ENCODE peak calls at places on chromosome 2, in seven cellular contexts. One of them, this sample, is unnamed.

GRCh38 chr2:207619764-207620203 is 5.4 kb downstream of the METTL21A start:
- DNase-seq in epithelial cell of esophagus: no peak
- DNase-seq in CD4-positive, alpha-beta T cell: no peak
- DNase-seq in activated T-helper 9 cell treated with anti-CD3 and anti-CD28 coated beads, Interleukin-2, amount 50 U/mL, for 16 hours: no peak
- DNase-seq in neuronal stem cell: no peak
- DNase-seq in CD8-positive, alpha-beta memory T cell: peak
- DNase-seq in thyroid gland: no peak
- DNase-seq in this sample: no peak

GRCh38 chr2:56671973-56672569 is 488.3 kb downstream of the CCDC85A start:
- DNase-seq in epithelial cell of esophagus: peak
- DNase-seq in CD4-positive, alpha-beta T cell: no peak
- DNase-seq in activated T-helper 9 cell treated with anti-CD3 and anti-CD28 coated beads, Interleukin-2, amount 50 U/mL, for 16 hours: no peak
- DNase-seq in neuronal stem cell: no peak
- DNase-seq in CD8-positive, alpha-beta memory T cell: no peak
- DNase-seq in thyroid gland: no peak
- DNase-seq in this sample: no peak

GRCh38 chr2:226985227-226985946 is 149.5 kb downstream of the RHBDD1 start:
- DNase-seq in epithelial cell of esophagus: peak
- DNase-seq in CD4-positive, alpha-beta T cell: no peak
- DNase-seq in activated T-helper 9 cell treated with anti-CD3 and anti-CD28 coated beads, Interleukin-2, amount 50 U/mL, for 16 hours: no peak
- DNase-seq in neuronal stem cell: peak
- DNase-seq in CD8-positive, alpha-beta memory T cell: peak
- DNase-seq in thyroid gland: peak
- DNase-seq in this sample: peak

GRCh38 chr2:217887841-217888665 is 114.7 kb downstream of the TNS1 start:
- DNase-seq in epithelial cell of esophagus: no peak
- DNase-seq in CD4-positive, alpha-beta T cell: no peak
- DNase-seq in activated T-helper 9 cell treated with anti-CD3 and anti-CD28 coated beads, Interleukin-2, amount 50 U/mL, for 16 hours: no peak
- DNase-seq in neuronal stem cell: no peak
- DNase-seq in CD8-positive, alpha-beta memory T cell: no peak
- DNase-seq in thyroid gland: no peak
- DNase-seq in this sample: no peak

GRCh38 chr2:176115883-176116813 is at the start of gene HOXD10:
- DNase-seq in epithelial cell of esophagus: no peak
- DNase-seq in CD4-positive, alpha-beta T cell: no peak
- DNase-seq in activated T-helper 9 cell treated with anti-CD3 and anti-CD28 coated beads, Interleukin-2, amount 50 U/mL, for 16 hours: no peak
- DNase-seq in neuronal stem cell: no peak
- DNase-seq in CD8-positive, alpha-beta memory T cell: no peak
- DNase-seq in thyroid gland: no peak
- DNase-seq in this sample: no peak

GRCh38 chr2:98505311-98505808 is 60.7 kb downstream of the INPP4A start:
- DNase-seq in epithelial cell of esophagus: no peak
- DNase-seq in CD4-positive, alpha-beta T cell: no peak
- DNase-seq in activated T-helper 9 cell treated with anti-CD3 and anti-CD28 coated beads, Interleukin-2, amount 50 U/mL, for 16 hours: no peak
- DNase-seq in neuronal stem cell: no peak
- DNase-seq in CD8-positive, alpha-beta memory T cell: no peak
- DNase-seq in thyroid gland: no peak
- DNase-seq in this sample: no peak

GRCh38 chr2:11938196-11938595 is 191.8 kb downstream of the LPIN1 start:
- DNase-seq in epithelial cell of esophagus: peak
- DNase-seq in CD4-positive, alpha-beta T cell: no peak
- DNase-seq in activated T-helper 9 cell treated with anti-CD3 and anti-CD28 coated beads, Interleukin-2, amount 50 U/mL, for 16 hours: no peak
- DNase-seq in neuronal stem cell: no peak
- DNase-seq in CD8-positive, alpha-beta memory T cell: no peak
- DNase-seq in thyroid gland: no peak
- DNase-seq in this sample: peak

GRCh38 chr2:10204326-10205200 is 82.0 kb downstream of the RRM2 start:
- DNase-seq in epithelial cell of esophagus: no peak
- DNase-seq in CD4-positive, alpha-beta T cell: no peak
- DNase-seq in activated T-helper 9 cell treated with anti-CD3 and anti-CD28 coated beads, Interleukin-2, amount 50 U/mL, for 16 hours: no peak
- DNase-seq in neuronal stem cell: peak
- DNase-seq in CD8-positive, alpha-beta memory T cell: no peak
- DNase-seq in thyroid gland: no peak
- DNase-seq in this sample: no peak

GRCh38 chr2:68860111-68860510 is 11.1 kb downstream of the BMP10 start:
- DNase-seq in epithelial cell of esophagus: no peak
- DNase-seq in CD4-positive, alpha-beta T cell: no peak
- DNase-seq in activated T-helper 9 cell treated with anti-CD3 and anti-CD28 coated beads, Interleukin-2, amount 50 U/mL, for 16 hours: no peak
- DNase-seq in neuronal stem cell: no peak
- DNase-seq in CD8-positive, alpha-beta memory T cell: no peak
- DNase-seq in thyroid gland: no peak
- DNase-seq in this sample: no peak

GRCh38 chr2:231795525-231796327 is 9.5 kb downstream of the COPS7B start:
- DNase-seq in epithelial cell of esophagus: peak
- DNase-seq in CD4-positive, alpha-beta T cell: no peak
- DNase-seq in activated T-helper 9 cell treated with anti-CD3 and anti-CD28 coated beads, Interleukin-2, amount 50 U/mL, for 16 hours: no peak
- DNase-seq in neuronal stem cell: no peak
- DNase-seq in CD8-positive, alpha-beta memory T cell: no peak
- DNase-seq in thyroid gland: peak
- DNase-seq in this sample: peak

GRCh38 chr2:38791747-38792146 is 13.7 kb downstream of the GEMIN6 start:
- DNase-seq in epithelial cell of esophagus: no peak
- DNase-seq in CD4-positive, alpha-beta T cell: no peak
- DNase-seq in activated T-helper 9 cell treated with anti-CD3 and anti-CD28 coated beads, Interleukin-2, amount 50 U/mL, for 16 hours: no peak
- DNase-seq in neuronal stem cell: no peak
- DNase-seq in CD8-positive, alpha-beta memory T cell: no peak
- DNase-seq in thyroid gland: no peak
- DNase-seq in this sample: no peak

GRCh38 chr2:240252872-240253511 is 112.5 kb upstream of the OTOS start:
- DNase-seq in epithelial cell of esophagus: no peak
- DNase-seq in CD4-positive, alpha-beta T cell: no peak
- DNase-seq in activated T-helper 9 cell treated with anti-CD3 and anti-CD28 coated beads, Interleukin-2, amount 50 U/mL, for 16 hours: no peak
- DNase-seq in neuronal stem cell: no peak
- DNase-seq in CD8-positive, alpha-beta memory T cell: no peak
- DNase-seq in thyroid gland: no peak
- DNase-seq in this sample: no peak

GRCh38 chr2:240392084-240392947 is 43.1 kb upstream of the GPC1 start:
- DNase-seq in epithelial cell of esophagus: no peak
- DNase-seq in CD4-positive, alpha-beta T cell: no peak
- DNase-seq in activated T-helper 9 cell treated with anti-CD3 and anti-CD28 coated beads, Interleukin-2, amount 50 U/mL, for 16 hours: no peak
- DNase-seq in neuronal stem cell: no peak
- DNase-seq in CD8-positive, alpha-beta memory T cell: no peak
- DNase-seq in thyroid gland: no peak
- DNase-seq in this sample: no peak

GRCh38 chr2:71531522-71532047 is 78.2 kb downstream of the DYSF start:
- DNase-seq in epithelial cell of esophagus: peak
- DNase-seq in CD4-positive, alpha-beta T cell: no peak
- DNase-seq in activated T-helper 9 cell treated with anti-CD3 and anti-CD28 coated beads, Interleukin-2, amount 50 U/mL, for 16 hours: no peak
- DNase-seq in neuronal stem cell: no peak
- DNase-seq in CD8-positive, alpha-beta memory T cell: no peak
- DNase-seq in thyroid gland: no peak
- DNase-seq in this sample: peak

GRCh38 chr2:37641582-37642111 is 29.8 kb downstream of the CDC42EP3 start:
- DNase-seq in epithelial cell of esophagus: no peak
- DNase-seq in CD4-positive, alpha-beta T cell: no peak
- DNase-seq in activated T-helper 9 cell treated with anti-CD3 and anti-CD28 coated beads, Interleukin-2, amount 50 U/mL, for 16 hours: no peak
- DNase-seq in neuronal stem cell: no peak
- DNase-seq in CD8-positive, alpha-beta memory T cell: no peak
- DNase-seq in thyroid gland: no peak
- DNase-seq in this sample: no peak

GRCh38 chr2:70942396-70942795 is 6.7 kb downstream of the ATP6V1B1 start:
- DNase-seq in epithelial cell of esophagus: no peak
- DNase-seq in CD4-positive, alpha-beta T cell: no peak
- DNase-seq in activated T-helper 9 cell treated with anti-CD3 and anti-CD28 coated beads, Interleukin-2, amount 50 U/mL, for 16 hours: no peak
- DNase-seq in neuronal stem cell: no peak
- DNase-seq in CD8-positive, alpha-beta memory T cell: no peak
- DNase-seq in thyroid gland: no peak
- DNase-seq in this sample: no peak

GRCh38 chr2:190413421-190413820 is 5.3 kb downstream of the MFSD6 start:
- DNase-seq in epithelial cell of esophagus: peak
- DNase-seq in CD4-positive, alpha-beta T cell: no peak
- DNase-seq in activated T-helper 9 cell treated with anti-CD3 and anti-CD28 coated beads, Interleukin-2, amount 50 U/mL, for 16 hours: no peak
- DNase-seq in neuronal stem cell: no peak
- DNase-seq in CD8-positive, alpha-beta memory T cell: no peak
- DNase-seq in thyroid gland: peak
- DNase-seq in this sample: peak

GRCh38 chr2:143230506-143231256 is 101.5 kb downstream of the ARHGAP15 start:
- DNase-seq in epithelial cell of esophagus: no peak
- DNase-seq in CD4-positive, alpha-beta T cell: no peak
- DNase-seq in activated T-helper 9 cell treated with anti-CD3 and anti-CD28 coated beads, Interleukin-2, amount 50 U/mL, for 16 hours: no peak
- DNase-seq in neuronal stem cell: no peak
- DNase-seq in CD8-positive, alpha-beta memory T cell: no peak
- DNase-seq in thyroid gland: no peak
- DNase-seq in this sample: peak

GRCh38 chr2:182504903-182505302 is 78.1 kb upstream of the PDE1A start:
- DNase-seq in epithelial cell of esophagus: peak
- DNase-seq in CD4-positive, alpha-beta T cell: no peak
- DNase-seq in activated T-helper 9 cell treated with anti-CD3 and anti-CD28 coated beads, Interleukin-2, amount 50 U/mL, for 16 hours: no peak
- DNase-seq in neuronal stem cell: no peak
- DNase-seq in CD8-positive, alpha-beta memory T cell: no peak
- DNase-seq in thyroid gland: no peak
- DNase-seq in this sample: no peak

GRCh38 chr2:217652761-217653160 is 350.0 kb downstream of the TNS1 start:
- DNase-seq in epithelial cell of esophagus: no peak
- DNase-seq in CD4-positive, alpha-beta T cell: no peak
- DNase-seq in activated T-helper 9 cell treated with anti-CD3 and anti-CD28 coated beads, Interleukin-2, amount 50 U/mL, for 16 hours: no peak
- DNase-seq in neuronal stem cell: no peak
- DNase-seq in CD8-positive, alpha-beta memory T cell: no peak
- DNase-seq in thyroid gland: no peak
- DNase-seq in this sample: no peak

GRCh38 chr2:100643459-100643858 is 80.7 kb downstream of the PDCL3 start:
- DNase-seq in epithelial cell of esophagus: no peak
- DNase-seq in CD4-positive, alpha-beta T cell: no peak
- DNase-seq in activated T-helper 9 cell treated with anti-CD3 and anti-CD28 coated beads, Interleukin-2, amount 50 U/mL, for 16 hours: no peak
- DNase-seq in neuronal stem cell: no peak
- DNase-seq in CD8-positive, alpha-beta memory T cell: no peak
- DNase-seq in thyroid gland: no peak
- DNase-seq in this sample: no peak

GRCh38 chr2:169715379-169716228 is 18.0 kb upstream of the KLHL23 start:
- DNase-seq in epithelial cell of esophagus: no peak
- DNase-seq in CD4-positive, alpha-beta T cell: no peak
- DNase-seq in activated T-helper 9 cell treated with anti-CD3 and anti-CD28 coated beads, Interleukin-2, amount 50 U/mL, for 16 hours: no peak
- DNase-seq in neuronal stem cell: no peak
- DNase-seq in CD8-positive, alpha-beta memory T cell: no peak
- DNase-seq in thyroid gland: peak
- DNase-seq in this sample: no peak

GRCh38 chr2:163171786-163172549 is 333.4 kb upstream of the KCNH7 start:
- DNase-seq in epithelial cell of esophagus: peak
- DNase-seq in CD4-positive, alpha-beta T cell: no peak
- DNase-seq in activated T-helper 9 cell treated with anti-CD3 and anti-CD28 coated beads, Interleukin-2, amount 50 U/mL, for 16 hours: no peak
- DNase-seq in neuronal stem cell: no peak
- DNase-seq in CD8-positive, alpha-beta memory T cell: no peak
- DNase-seq in thyroid gland: no peak
- DNase-seq in this sample: no peak

GRCh38 chr2:23487735-23488492 is 102.9 kb downstream of the KLHL29 start:
- DNase-seq in epithelial cell of esophagus: peak
- DNase-seq in CD4-positive, alpha-beta T cell: no peak
- DNase-seq in activated T-helper 9 cell treated with anti-CD3 and anti-CD28 coated beads, Interleukin-2, amount 50 U/mL, for 16 hours: no peak
- DNase-seq in neuronal stem cell: no peak
- DNase-seq in CD8-positive, alpha-beta memory T cell: no peak
- DNase-seq in thyroid gland: no peak
- DNase-seq in this sample: peak

GRCh38 chr2:74328573-74328972 is 14.6 kb downstream of the SLC4A5 start:
- DNase-seq in epithelial cell of esophagus: no peak
- DNase-seq in CD4-positive, alpha-beta T cell: no peak
- DNase-seq in activated T-helper 9 cell treated with anti-CD3 and anti-CD28 coated beads, Interleukin-2, amount 50 U/mL, for 16 hours: no peak
- DNase-seq in neuronal stem cell: no peak
- DNase-seq in CD8-positive, alpha-beta memory T cell: no peak
- DNase-seq in thyroid gland: no peak
- DNase-seq in this sample: no peak

GRCh38 chr2:191696001-191696400 is 18.1 kb downstream of the NABP1 start:
- DNase-seq in epithelial cell of esophagus: peak
- DNase-seq in CD4-positive, alpha-beta T cell: no peak
- DNase-seq in activated T-helper 9 cell treated with anti-CD3 and anti-CD28 coated beads, Interleukin-2, amount 50 U/mL, for 16 hours: no peak
- DNase-seq in neuronal stem cell: no peak
- DNase-seq in CD8-positive, alpha-beta memory T cell: no peak
- DNase-seq in thyroid gland: peak
- DNase-seq in this sample: no peak

GRCh38 chr2:159939946-159940345 is 122.5 kb downstream of the PLA2R1 start:
- DNase-seq in epithelial cell of esophagus: peak
- DNase-seq in CD4-positive, alpha-beta T cell: no peak
- DNase-seq in activated T-helper 9 cell treated with anti-CD3 and anti-CD28 coated beads, Interleukin-2, amount 50 U/mL, for 16 hours: no peak
- DNase-seq in neuronal stem cell: no peak
- DNase-seq in CD8-positive, alpha-beta memory T cell: no peak
- DNase-seq in thyroid gland: no peak
- DNase-seq in this sample: no peak

GRCh38 chr2:61398413-61398812 is 72.5 kb downstream of the USP34 start:
- DNase-seq in epithelial cell of esophagus: no peak
- DNase-seq in CD4-positive, alpha-beta T cell: no peak
- DNase-seq in activated T-helper 9 cell treated with anti-CD3 and anti-CD28 coated beads, Interleukin-2, amount 50 U/mL, for 16 hours: no peak
- DNase-seq in neuronal stem cell: no peak
- DNase-seq in CD8-positive, alpha-beta memory T cell: no peak
- DNase-seq in thyroid gland: no peak
- DNase-seq in this sample: no peak

GRCh38 chr2:207505728-207506127 is 24.0 kb upstream of the CREB1 start:
- DNase-seq in epithelial cell of esophagus: peak
- DNase-seq in CD4-positive, alpha-beta T cell: no peak
- DNase-seq in activated T-helper 9 cell treated with anti-CD3 and anti-CD28 coated beads, Interleukin-2, amount 50 U/mL, for 16 hours: no peak
- DNase-seq in neuronal stem cell: no peak
- DNase-seq in CD8-positive, alpha-beta memory T cell: no peak
- DNase-seq in thyroid gland: no peak
- DNase-seq in this sample: peak

GRCh38 chr2:164710252-164710633 is 89.0 kb upstream of the GRB14 start:
- DNase-seq in epithelial cell of esophagus: peak
- DNase-seq in CD4-positive, alpha-beta T cell: no peak
- DNase-seq in activated T-helper 9 cell treated with anti-CD3 and anti-CD28 coated beads, Interleukin-2, amount 50 U/mL, for 16 hours: no peak
- DNase-seq in neuronal stem cell: no peak
- DNase-seq in CD8-positive, alpha-beta memory T cell: no peak
- DNase-seq in thyroid gland: no peak
- DNase-seq in this sample: peak

GRCh38 chr2:30514134-30514860 is 67.3 kb downstream of the LCLAT1 start:
- DNase-seq in epithelial cell of esophagus: peak
- DNase-seq in CD4-positive, alpha-beta T cell: no peak
- DNase-seq in activated T-helper 9 cell treated with anti-CD3 and anti-CD28 coated beads, Interleukin-2, amount 50 U/mL, for 16 hours: no peak
- DNase-seq in neuronal stem cell: no peak
- DNase-seq in CD8-positive, alpha-beta memory T cell: no peak
- DNase-seq in thyroid gland: peak
- DNase-seq in this sample: peak